ENCODE peak calls at places on chromosomes 1 and 21, in eight cellular contexts. One of them, this sample, is unnamed.

GRCh38 chr1:69940816-69941215 is 264.6 kb downstream of the LRRC40 start:
- DNase-seq in amygdala: no peak
- DNase-seq in AG09319: no peak
- DNase-seq in lung microvascular endothelial cell: no peak
- DNase-seq in heart left ventricle: no peak
- DNase-seq in upper lobe of right lung: no peak
- DNase-seq in NCI-H524: no peak
- DNase-seq in progenitor cell of endocrine pancreas: no peak
- DNase-seq in this sample: no peak

GRCh38 chr1:93186667-93187066 is 6.1 kb downstream of the CCDC18 start:
- DNase-seq in heart left ventricle: no peak
- DNase-seq in upper lobe of right lung: no peak
- DNase-seq in NCI-H524: no peak
- DNase-seq in progenitor cell of endocrine pancreas: no peak
- DNase-seq in AG09319: no peak
- DNase-seq in lung microvascular endothelial cell: no peak
- DNase-seq in amygdala: no peak
- DNase-seq in this sample: no peak

GRCh38 chr1:201127755-201128455 is 921 bp upstream of the ASCL5 start:
- DNase-seq in heart left ventricle: no peak
- DNase-seq in amygdala: no peak
- DNase-seq in progenitor cell of endocrine pancreas: no peak
- DNase-seq in upper lobe of right lung: no peak
- DNase-seq in lung microvascular endothelial cell: no peak
- DNase-seq in NCI-H524: no peak
- DNase-seq in AG09319: no peak
- DNase-seq in this sample: no peak

GRCh38 chr1:26360051-26360806 is 6.3 kb upstream of the CRYBG2 start:
- DNase-seq in lung microvascular endothelial cell: no peak
- DNase-seq in progenitor cell of endocrine pancreas: peak
- DNase-seq in upper lobe of right lung: no peak
- DNase-seq in amygdala: no peak
- DNase-seq in heart left ventricle: no peak
- DNase-seq in AG09319: no peak
- DNase-seq in NCI-H524: no peak
- DNase-seq in this sample: no peak

GRCh38 chr1:11952455-11953109 is 18.1 kb downstream of the PLOD1 start:
- DNase-seq in NCI-H524: no peak
- DNase-seq in amygdala: peak
- DNase-seq in lung microvascular endothelial cell: peak
- DNase-seq in upper lobe of right lung: no peak
- DNase-seq in heart left ventricle: no peak
- DNase-seq in AG09319: no peak
- DNase-seq in progenitor cell of endocrine pancreas: no peak
- DNase-seq in this sample: no peak

GRCh38 chr1:92784051-92784638 is 763 bp downstream of the EVI5 start:
- DNase-seq in lung microvascular endothelial cell: peak
- DNase-seq in progenitor cell of endocrine pancreas: no peak
- DNase-seq in NCI-H524: peak
- DNase-seq in AG09319: no peak
- DNase-seq in upper lobe of right lung: no peak
- DNase-seq in heart left ventricle: no peak
- DNase-seq in amygdala: no peak
- DNase-seq in this sample: no peak

GRCh38 chr1:1539310-1540014 is 962 bp downstream of the TMEM240 start:
- DNase-seq in progenitor cell of endocrine pancreas: no peak
- DNase-seq in upper lobe of right lung: no peak
- DNase-seq in lung microvascular endothelial cell: peak
- DNase-seq in NCI-H524: no peak
- DNase-seq in amygdala: peak
- DNase-seq in AG09319: no peak
- DNase-seq in heart left ventricle: no peak
- DNase-seq in this sample: no peak

GRCh38 chr21:38912355-38912619 is 106.6 kb downstream of the ETS2 start:
- DNase-seq in heart left ventricle: no peak
- DNase-seq in NCI-H524: no peak
- DNase-seq in upper lobe of right lung: no peak
- DNase-seq in lung microvascular endothelial cell: no peak
- DNase-seq in amygdala: no peak
- DNase-seq in AG09319: no peak
- DNase-seq in progenitor cell of endocrine pancreas: no peak
- DNase-seq in this sample: no peak

GRCh38 chr1:109984190-109984455 is 442 bp upstream of the AHCYL1 start:
- DNase-seq in AG09319: no peak
- DNase-seq in progenitor cell of endocrine pancreas: no peak
- DNase-seq in amygdala: no peak
- DNase-seq in NCI-H524: no peak
- DNase-seq in heart left ventricle: no peak
- DNase-seq in lung microvascular endothelial cell: no peak
- DNase-seq in upper lobe of right lung: no peak
- DNase-seq in this sample: no peak

GRCh38 chr1:235229868-235230267 is 68.8 kb upstream of the RBM34 start:
- DNase-seq in amygdala: no peak
- DNase-seq in progenitor cell of endocrine pancreas: no peak
- DNase-seq in upper lobe of right lung: no peak
- DNase-seq in NCI-H524: no peak
- DNase-seq in AG09319: no peak
- DNase-seq in lung microvascular endothelial cell: no peak
- DNase-seq in heart left ventricle: no peak
- DNase-seq in this sample: no peak

GRCh38 chr21:20856926-20857325 is 141.3 kb upstream of the NCAM2 start:
- DNase-seq in upper lobe of right lung: no peak
- DNase-seq in heart left ventricle: no peak
- DNase-seq in NCI-H524: no peak
- DNase-seq in progenitor cell of endocrine pancreas: no peak
- DNase-seq in amygdala: no peak
- DNase-seq in lung microvascular endothelial cell: no peak
- DNase-seq in AG09319: no peak
- DNase-seq in this sample: no peak

GRCh38 chr1:52008074-52008809 is 17.7 kb upstream of the RAB3B start:
- DNase-seq in heart left ventricle: no peak
- DNase-seq in progenitor cell of endocrine pancreas: no peak
- DNase-seq in upper lobe of right lung: no peak
- DNase-seq in lung microvascular endothelial cell: no peak
- DNase-seq in amygdala: no peak
- DNase-seq in AG09319: no peak
- DNase-seq in NCI-H524: no peak
- DNase-seq in this sample: no peak

GRCh38 chr1:15406911-15407559 is 2.7 kb upstream of the EFHD2 start:
- DNase-seq in upper lobe of right lung: no peak
- DNase-seq in progenitor cell of endocrine pancreas: no peak
- DNase-seq in NCI-H524: no peak
- DNase-seq in heart left ventricle: no peak
- DNase-seq in AG09319: peak
- DNase-seq in amygdala: no peak
- DNase-seq in lung microvascular endothelial cell: peak
- DNase-seq in this sample: no peak

This sample was measured in posterior vena cava.